ENCODE peak calls at places on chromosomes 2 and 18, in seven cellular contexts. Q is SK-N-SH, E is HepG2, U is HCT116, X is H1, W is K562, R is GM12878. S is an unnamed sample. For H3K36me3, the result is how much of the 10 kb centered on the place peaks cover.

GRCh38 chr18:50706199-50706598 is 113.6 kb downstream of the MRO start:
- DNase-seq in U (no peak), E (no peak), Q (no peak), W (no peak), R (no peak), X (no peak), S (no peak)

GRCh38 chr2:186991766-186992417 is 142.9 kb upstream of the ZSWIM2 start:
- DNase-seq in W (no peak), R (no peak), U (no peak), E (no peak), X (no peak), Q (no peak), S (no peak)

GRCh38 chr18:77114564-77115391 is 17.8 kb downstream of the MBP start:
- DNase-seq in R (no peak), Q (no peak), E (peak), U (no peak), W (no peak), X (no peak), S (no peak)

GRCh38 chr2:197647961-197648690 is 27.3 kb downstream of the RFTN2 start:
- DNase-seq in W (no peak), R (no peak), E (no peak), X (no peak), Q (no peak), U (no peak), S (no peak)

GRCh38 chr2:72116081-72116533 is 31.6 kb downstream of the CYP26B1 start:
- DNase-seq in Q (peak), W (peak), X (no peak), U (no peak), R (no peak), E (no peak), S (no peak)

GRCh38 chr2:103959174-103960125 is 894.5 kb upstream of the POU3F3 start:
- DNase-seq in Q (peak), E (peak), U (no peak), R (no peak), X (peak), W (peak), S (peak)

GRCh38 chr18:56043691-56044090 is 455.7 kb upstream of the TCF4 start:
- DNase-seq in W (no peak), U (no peak), Q (no peak), X (peak), R (no peak), E (no peak), S (no peak)

GRCh38 chr2:227450196-227450851 is 21.6 kb upstream of the AGFG1 start:
- DNase-seq in W (no peak), X (no peak), Q (no peak), E (no peak), R (no peak), U (no peak), S (no peak)

GRCh38 chr2:27954771-27955384 is 64.3 kb downstream of the BABAM2 start:
- DNase-seq in X (no peak), U (no peak), Q (no peak), R (peak), W (no peak), E (peak), S (peak)

GRCh38 chr2:221555511-221555845 is 16.6 kb downstream of the EPHA4 start:
- DNase-seq in W (no peak), U (no peak), E (no peak), Q (no peak), R (no peak), X (no peak), S (no peak)

GRCh38 chr2:152627010-152627957 is 90.0 kb downstream of the PRPF40A start:
- DNase-seq in X (no peak), W (peak), R (no peak), E (no peak), Q (peak), U (peak), S (no peak)

GRCh38 chr2:29033172-29033571 is 41.2 kb downstream of the PCARE start:
- DNase-seq in Q (no peak), X (no peak), W (no peak), U (no peak), E (no peak), R (no peak), S (no peak)

GRCh38 chr2:68317971-68318685 is 1.6 kb downstream of the CNRIP1 start:
- DNase-seq in Q (peak), R (no peak), W (no peak), X (no peak), E (no peak), U (no peak), S (no peak)

GRCh38 chr2:239369631-239370161 is 31.1 kb downstream of the HDAC4 start:
- DNase-seq in U (no peak), Q (no peak), E (no peak), R (peak), X (no peak), W (no peak), S (no peak)

GRCh38 chr18:2218101-2218500 is 353.2 kb downstream of the METTL4 start:
- DNase-seq in Q (no peak), W (no peak), X (no peak), R (no peak), U (no peak), E (no peak), S (no peak)

GRCh38 chr18:56756971-56757370 is 105.8 kb downstream of the WDR7 start:
- DNase-seq in R (no peak), W (no peak), X (no peak), U (no peak), E (no peak), Q (no peak), S (no peak)

GRCh38 chr2:108324531-108325256 is 36.0 kb downstream of the SULT1C2 start:
- DNase-seq in U (no peak), R (no peak), E (no peak), W (no peak), X (no peak), Q (no peak), S (no peak)

GRCh38 chr2:29245742-29246387 is 130.7 kb downstream of the CLIP4 start:
- DNase-seq in Q (peak), U (no peak), R (no peak), W (no peak), X (no peak), E (peak), S (no peak)

GRCh38 chr2:137173514-137173913 is 408.2 kb downstream of the THSD7B start:
- DNase-seq in R (peak), E (peak), U (no peak), W (no peak), X (no peak), Q (no peak), S (no peak)

GRCh38 chr2:226647626-226648518 is 151.7 kb downstream of the IRS1 start:
- DNase-seq in W (no peak), Q (no peak), E (no peak), R (no peak), U (no peak), X (no peak), S (no peak)

GRCh38 chr2:48719480-48720177 is 35.9 kb downstream of the LHCGR start:
- DNase-seq in E (no peak), U (no peak), X (no peak), W (no peak), Q (no peak), R (no peak), S (no peak)

GRCh38 chr2:132477436-132477835 is 60.8 kb downstream of the GPR39 start:
- DNase-seq in E (no peak), R (no peak), U (no peak), W (no peak), X (no peak), Q (no peak), S (no peak)

GRCh38 chr2:30355306-30355705 is 91.7 kb upstream of the LCLAT1 start:
- DNase-seq in U (no peak), Q (no peak), E (no peak), X (no peak), R (no peak), W (no peak), S (no peak)

GRCh38 chr2:162072181-162072702 is 1.8 kb downstream of the DPP4 start:
- DNase-seq in E (peak), X (no peak), Q (no peak), R (no peak), U (no peak), W (no peak), S (no peak)

GRCh38 chr18:77397056-77397455 is 147.4 kb downstream of the GALR1 start:
- DNase-seq in R (no peak), Q (no peak), U (no peak), E (no peak), X (no peak), W (no peak), S (no peak)

GRCh38 chr18:55268146-55268545 is 308.9 kb upstream of the CCDC68 start:
- DNase-seq in W (no peak), E (no peak), Q (no peak), X (no peak), U (no peak), R (peak), S (no peak)

GRCh38 chr2:105179469-105180372 is 61.8 kb upstream of the GPR45 start:
- DNase-seq in Q (peak), R (no peak), U (peak), W (peak), X (no peak), E (peak), S (peak)

GRCh38 chr2:236026839-236027238 is 141.3 kb downstream of the GBX2 start:
- DNase-seq in U (no peak), E (no peak), X (no peak), R (no peak), Q (no peak), W (no peak), S (no peak)

GRCh38 chr2:143433158-143433557 is 303.9 kb downstream of the ARHGAP15 start:
- DNase-seq in W (no peak), Q (peak), U (no peak), E (no peak), R (no peak), X (no peak), S (no peak)

GRCh38 chr18:80196528-80197320 is 50.6 kb downstream of the PARD6G start:
- DNase-seq in W (no peak), X (no peak), Q (no peak), U (no peak), R (no peak), E (no peak), S (no peak)

GRCh38 chr18:10745971-10746370 is 220.1 kb downstream of the NAPG start:
- DNase-seq in E (no peak), Q (no peak), U (no peak), R (no peak), X (no peak), W (no peak), S (no peak)

DNA sequence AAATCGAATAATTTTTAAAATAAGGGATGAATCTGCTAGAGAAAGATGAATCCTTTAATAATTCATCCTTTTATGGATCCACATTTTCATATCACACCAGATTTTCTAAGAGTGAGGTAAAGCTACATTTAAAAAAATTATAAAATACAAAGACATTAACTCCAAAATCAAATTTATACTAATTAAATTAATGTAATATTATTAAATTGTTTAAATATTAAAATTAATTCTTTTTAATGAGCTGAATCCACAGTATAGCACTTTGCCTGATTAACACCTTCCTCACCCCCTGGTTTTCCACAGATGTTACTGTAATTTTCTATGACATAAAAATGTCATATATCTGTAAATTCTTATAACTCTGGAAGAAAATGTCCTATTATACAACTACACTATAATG is 26.2 kb downstream of the ZRANB3 start:
- DNase-seq in Q (no peak), X (no peak), W (no peak), U (no peak), R (no peak), E (no peak), S (no peak)
- H3K36me3 ChIP-seq in Q (under half), X (under half), W (under half), U (under half), R (under half), E (under half), S (under half)

GRCh38 chr18:24341361-24341760 is 56.3 kb downstream of the OSBPL1A start:
- DNase-seq in R (no peak), Q (no peak), U (no peak), W (no peak), E (no peak), X (no peak), S (no peak)
- TF ChIP-seq SIN3A in R (no peak), Q (no peak), U (no peak), W (no peak), E (no peak), X (no peak), S (no peak)

GRCh38 chr2:60470340-60470739 is 83.1 kb downstream of the BCL11A start:
- DNase-seq in X (no peak), R (no peak), W (no peak), U (no peak), Q (no peak), E (no peak), S (no peak)

GRCh38 chr2:60465736-60466135 is 87.7 kb downstream of the BCL11A start:
- DNase-seq in E (no peak), Q (no peak), U (no peak), W (no peak), R (no peak), X (no peak), S (no peak)

GRCh38 chr2:60466161-60466702 is 87.2 kb downstream of the BCL11A start:
- DNase-seq in W (no peak), X (no peak), R (no peak), U (no peak), E (peak), Q (no peak), S (no peak)

GRCh38 chr2:60469918-60470317 is 83.5 kb downstream of the BCL11A start:
- DNase-seq in U (no peak), W (no peak), R (no peak), Q (no peak), X (no peak), E (no peak), S (no peak)

GRCh38 chr2:60468390-60469085 is 84.9 kb downstream of the BCL11A start:
- DNase-seq in R (no peak), Q (no peak), W (no peak), X (no peak), E (no peak), U (no peak), S (no peak)
- H3K27ac ChIP-seq in R (no peak), Q (no peak), W (no peak), X (no peak), E (no peak), U (no peak), S (no peak)

DNA sequence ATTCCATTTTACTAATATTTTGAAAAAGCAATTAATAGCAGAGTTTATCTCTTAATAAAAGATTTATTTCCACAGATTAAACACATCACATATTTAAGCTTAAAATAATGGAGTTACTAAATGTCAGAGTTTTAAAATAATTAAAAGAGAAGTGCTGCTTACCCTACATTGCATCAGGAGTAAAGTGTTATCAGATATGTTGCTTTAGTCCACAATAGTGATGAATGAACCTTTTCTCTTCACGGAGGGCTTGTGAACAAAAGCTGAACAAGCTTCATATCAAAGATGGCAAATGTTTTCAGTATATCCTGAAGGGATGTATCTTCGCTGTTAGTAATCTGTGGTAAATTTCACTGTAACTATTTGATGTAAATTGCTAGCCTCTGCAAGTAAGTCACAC is 69.4 kb upstream of the TTC27 start:
- DNase-seq in R (no peak), E (no peak), W (no peak), X (no peak), Q (no peak), U (no peak), S (no peak)
- H3K36me3 ChIP-seq in R (under half), E (under half), W (under half), X (under half), Q (under half), U (under half), S (under half)

DNA sequence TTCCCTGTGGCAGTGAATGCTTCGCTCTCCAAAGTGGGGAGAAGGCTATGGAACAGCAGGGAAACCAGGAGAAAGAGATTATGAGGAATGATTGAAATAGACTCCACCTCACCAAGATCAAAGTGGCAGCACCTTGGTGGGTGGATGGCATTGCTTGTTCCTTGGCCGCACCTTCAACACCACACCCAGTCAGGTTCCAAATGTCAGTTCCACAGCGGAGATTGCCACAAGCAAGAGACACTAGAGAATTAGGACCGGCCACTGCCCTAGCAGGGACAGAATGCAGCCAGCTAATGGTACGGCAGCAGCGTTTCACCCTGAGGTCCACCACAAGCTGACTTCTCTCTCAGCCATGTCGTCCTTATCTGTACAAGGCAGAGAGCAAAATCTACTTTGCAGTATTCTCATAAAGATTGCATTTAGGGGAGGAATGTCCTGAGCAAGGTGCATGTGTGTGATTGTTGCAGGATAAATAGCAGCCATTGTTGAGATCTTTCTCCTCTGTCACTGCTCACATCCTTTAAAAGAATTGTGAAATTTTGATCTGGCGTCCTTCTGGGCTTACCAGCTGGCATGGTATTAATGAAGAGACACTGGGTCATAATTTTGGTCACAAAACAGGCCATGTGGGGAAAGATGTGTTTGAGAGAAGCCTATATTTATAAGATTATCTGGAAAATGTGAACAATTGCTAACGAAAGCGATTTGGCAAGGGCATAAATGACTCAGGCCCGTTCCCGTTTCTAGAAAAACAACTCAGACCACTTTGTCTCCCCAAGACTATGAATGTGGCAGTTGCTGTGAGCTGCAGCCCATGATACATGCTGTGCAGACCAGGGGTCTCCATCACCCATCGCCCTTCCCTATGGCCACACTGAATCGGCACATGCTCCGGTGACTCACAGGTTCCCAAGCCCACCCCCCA is 228.6 kb upstream of the ID2 start:
- DNase-seq in Q (no peak), E (peak), X (no peak), U (no peak), R (no peak), W (no peak), S (no peak)
- TF ChIP-seq SIN3A in Q (no peak), E (no peak), X (no peak), U (no peak), R (no peak), W (no peak), S (no peak)

GRCh38 chr2:191719938-191720337 is 42.0 kb downstream of the NABP1 start:
- DNase-seq in X (no peak), R (no peak), W (no peak), Q (no peak), U (no peak), E (no peak), S (no peak)
- H3K27ac ChIP-seq in X (no peak), R (no peak), W (no peak), Q (no peak), U (no peak), E (no peak), S (no peak)

GRCh38 chr2:43792653-43793052 is 18.8 kb downstream of the DYNC2LI1 start:
- DNase-seq in W (no peak), X (no peak), Q (no peak), U (no peak), E (no peak), R (peak), S (no peak)
- H3K36me3 ChIP-seq in W (under half), X (under half), Q (half or more), U (under half), E (under half), R (under half), S (under half)

GRCh38 chr2:26164231-26164630 is 8.7 kb upstream of the GAREM2 start:
- DNase-seq in W (no peak), E (no peak), R (no peak), X (no peak), U (no peak), Q (no peak), S (no peak)

GRCh38 chr2:26161926-26162325 is 11.0 kb upstream of the GAREM2 start:
- DNase-seq in X (no peak), R (no peak), W (no peak), U (no peak), Q (no peak), E (no peak), S (no peak)

GRCh38 chr2:26165403-26165802 is 7.5 kb upstream of the GAREM2 start:
- DNase-seq in X (no peak), W (no peak), U (no peak), R (no peak), E (no peak), Q (no peak), S (no peak)

GRCh38 chr2:26164641-26165211 is 8.2 kb upstream of the GAREM2 start:
- DNase-seq in Q (no peak), E (no peak), W (no peak), X (no peak), U (no peak), R (no peak), S (no peak)

DNA sequence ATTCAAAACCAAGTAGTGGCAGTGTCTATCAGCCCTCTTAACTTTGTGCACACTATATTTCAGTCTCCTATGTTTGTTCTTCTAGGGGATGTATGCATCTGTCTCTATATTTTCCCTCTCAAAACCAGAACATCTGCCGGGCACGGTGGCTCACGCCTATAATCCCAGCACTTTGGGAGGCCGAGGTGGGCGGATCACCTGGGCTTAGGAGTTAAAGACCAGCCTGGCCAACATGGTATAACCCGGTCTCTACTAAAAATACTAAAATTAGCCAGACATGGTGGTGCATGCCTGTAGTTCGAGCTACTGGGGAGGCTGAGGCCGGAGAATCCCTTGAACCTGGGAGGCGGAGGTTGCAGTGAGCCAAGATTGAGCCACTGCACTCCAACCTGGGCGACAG is 9.9 kb upstream of the GAREM2 start:
- DNase-seq in W (no peak), X (no peak), U (no peak), E (no peak), Q (no peak), R (no peak), S (no peak)
- TF ChIP-seq SIN3A in W (no peak), X (no peak), U (no peak), E (no peak), Q (no peak), R (no peak), S (no peak)

GRCh38 chr18:22197668-22198067 is 28.3 kb downstream of the GATA6 start:
- DNase-seq in Q (no peak), U (no peak), X (no peak), R (no peak), E (no peak), W (no peak), S (no peak)
- H3K27ac ChIP-seq in Q (no peak), U (no peak), X (no peak), R (no peak), E (no peak), W (no peak), S (no peak)

GRCh38 chr18:41524674-41525470 is 430.2 kb upstream of the PIK3C3 start:
- DNase-seq in U (no peak), E (no peak), X (no peak), R (no peak), Q (no peak), W (no peak), S (no peak)
- H3K36me3 ChIP-seq in U (under half), E (under half), X (under half), R (under half), Q (under half), W (under half), S (under half)

S was measured in Panc1.